ENCODE peak calls at places on chromosome 17, in seven cellular contexts. One of them, this sample, is unnamed.
A peak's percentile ranks its signal among the peaks of the same experiment; 100 is the strongest.

GRCh38 chr17:67265620-67266019 is 20.6 kb upstream of the HELZ start:
- DNase-seq in iPS DF 6.9: no peak
- DNase-seq in NCI-H510A treated with DMSO at 0.1 percent for 48 hours: no peak
- DNase-seq in left cardiac atrium: no peak
- DNase-seq in NCI-H345: no peak
- DNase-seq in activated CD4-positive, alpha-beta T cell treated with anti-CD3 and anti-CD28 coated beads, Interleukin-2, amount 10 ng/mL, durations not matched to agents 7 days and 5 days: no peak
- DNase-seq in left colon: no peak
- DNase-seq in this sample: no peak

GRCh38 chr17:77282524-77283515 is 142.1 kb downstream of the SEC14L1 start:
- DNase-seq in left cardiac atrium: no peak
- DNase-seq in activated CD4-positive, alpha-beta T cell treated with anti-CD3 and anti-CD28 coated beads, Interleukin-2, amount 10 ng/mL, durations not matched to agents 7 days and 5 days: no peak
- DNase-seq in NCI-H345: no peak
- DNase-seq in NCI-H510A treated with DMSO at 0.1 percent for 48 hours: peak; percentile 36
- DNase-seq in iPS DF 6.9: no peak
- DNase-seq in left colon: peak; percentile 85
- DNase-seq in this sample: peak; percentile 26

GRCh38 chr17:66726846-66727245 is 108.1 kb upstream of the CACNG5 start:
- DNase-seq in NCI-H345: no peak
- DNase-seq in iPS DF 6.9: no peak
- DNase-seq in NCI-H510A treated with DMSO at 0.1 percent for 48 hours: no peak
- DNase-seq in left cardiac atrium: no peak
- DNase-seq in left colon: no peak
- DNase-seq in activated CD4-positive, alpha-beta T cell treated with anti-CD3 and anti-CD28 coated beads, Interleukin-2, amount 10 ng/mL, durations not matched to agents 7 days and 5 days: no peak
- DNase-seq in this sample: no peak

GRCh38 chr17:10775058-10775457 is 28.8 kb downstream of the TMEM238L start:
- DNase-seq in NCI-H345: no peak
- DNase-seq in left cardiac atrium: no peak
- DNase-seq in activated CD4-positive, alpha-beta T cell treated with anti-CD3 and anti-CD28 coated beads, Interleukin-2, amount 10 ng/mL, durations not matched to agents 7 days and 5 days: no peak
- DNase-seq in NCI-H510A treated with DMSO at 0.1 percent for 48 hours: no peak
- DNase-seq in left colon: peak; percentile 49
- DNase-seq in iPS DF 6.9: no peak
- DNase-seq in this sample: no peak

GRCh38 chr17:56290486-56291118 is 137.3 kb downstream of the ANKFN1 start:
- DNase-seq in NCI-H510A treated with DMSO at 0.1 percent for 48 hours: peak; percentile 50
- DNase-seq in iPS DF 6.9: no peak
- DNase-seq in activated CD4-positive, alpha-beta T cell treated with anti-CD3 and anti-CD28 coated beads, Interleukin-2, amount 10 ng/mL, durations not matched to agents 7 days and 5 days: no peak
- DNase-seq in left cardiac atrium: no peak
- DNase-seq in NCI-H345: no peak
- DNase-seq in left colon: no peak
- DNase-seq in this sample: no peak

GRCh38 chr17:81865733-81866439 is 5.3 kb downstream of the ARHGDIA start:
- DNase-seq in activated CD4-positive, alpha-beta T cell treated with anti-CD3 and anti-CD28 coated beads, Interleukin-2, amount 10 ng/mL, durations not matched to agents 7 days and 5 days: no peak
- DNase-seq in NCI-H510A treated with DMSO at 0.1 percent for 48 hours: no peak
- DNase-seq in NCI-H345: no peak
- DNase-seq in iPS DF 6.9: no peak
- DNase-seq in left colon: peak; percentile 94
- DNase-seq in left cardiac atrium: peak; percentile 57
- DNase-seq in this sample: no peak

GRCh38 chr17:30344283-30345088 is 10.6 kb upstream of the TMIGD1 start:
- DNase-seq in activated CD4-positive, alpha-beta T cell treated with anti-CD3 and anti-CD28 coated beads, Interleukin-2, amount 10 ng/mL, durations not matched to agents 7 days and 5 days: no peak
- DNase-seq in iPS DF 6.9: no peak
- DNase-seq in NCI-H510A treated with DMSO at 0.1 percent for 48 hours: peak; percentile 90
- DNase-seq in left colon: peak; percentile 60
- DNase-seq in left cardiac atrium: peak; percentile 66
- DNase-seq in NCI-H345: peak; percentile 66
- DNase-seq in this sample: peak; percentile 38

GRCh38 chr17:56441331-56441730 is 152.2 kb upstream of the NOG start:
- DNase-seq in iPS DF 6.9: no peak
- DNase-seq in activated CD4-positive, alpha-beta T cell treated with anti-CD3 and anti-CD28 coated beads, Interleukin-2, amount 10 ng/mL, durations not matched to agents 7 days and 5 days: no peak
- DNase-seq in left cardiac atrium: peak; percentile 19
- DNase-seq in left colon: no peak
- DNase-seq in NCI-H345: no peak
- DNase-seq in NCI-H510A treated with DMSO at 0.1 percent for 48 hours: no peak
- DNase-seq in this sample: no peak

GRCh38 chr17:19578545-19578944 is 44.9 kb downstream of the SLC47A1 start:
- DNase-seq in activated CD4-positive, alpha-beta T cell treated with anti-CD3 and anti-CD28 coated beads, Interleukin-2, amount 10 ng/mL, durations not matched to agents 7 days and 5 days: no peak
- DNase-seq in NCI-H345: no peak
- DNase-seq in left colon: no peak
- DNase-seq in iPS DF 6.9: no peak
- DNase-seq in NCI-H510A treated with DMSO at 0.1 percent for 48 hours: no peak
- DNase-seq in left cardiac atrium: no peak
- DNase-seq in this sample: no peak

GRCh38 chr17:67528751-67529436 is 151.8 kb downstream of the PITPNC1 start:
- DNase-seq in iPS DF 6.9: no peak
- DNase-seq in left colon: peak; percentile 79
- DNase-seq in NCI-H510A treated with DMSO at 0.1 percent for 48 hours: peak; percentile 90
- DNase-seq in left cardiac atrium: peak; percentile 87
- DNase-seq in activated CD4-positive, alpha-beta T cell treated with anti-CD3 and anti-CD28 coated beads, Interleukin-2, amount 10 ng/mL, durations not matched to agents 7 days and 5 days: no peak
- DNase-seq in NCI-H345: no peak
- DNase-seq in this sample: no peak

GRCh38 chr17:31917065-31917529 is 15.6 kb upstream of the UTP6 start:
- DNase-seq in left cardiac atrium: no peak
- DNase-seq in activated CD4-positive, alpha-beta T cell treated with anti-CD3 and anti-CD28 coated beads, Interleukin-2, amount 10 ng/mL, durations not matched to agents 7 days and 5 days: no peak
- DNase-seq in NCI-H345: no peak
- DNase-seq in iPS DF 6.9: no peak
- DNase-seq in NCI-H510A treated with DMSO at 0.1 percent for 48 hours: no peak
- DNase-seq in left colon: peak; percentile 20
- DNase-seq in this sample: no peak

GRCh38 chr17:79622201-79622601 is 11.3 kb upstream of the RBFOX3 start:
- DNase-seq in iPS DF 6.9: no peak
- DNase-seq in left colon: no peak
- DNase-seq in NCI-H345: no peak
- DNase-seq in NCI-H510A treated with DMSO at 0.1 percent for 48 hours: no peak
- DNase-seq in activated CD4-positive, alpha-beta T cell treated with anti-CD3 and anti-CD28 coated beads, Interleukin-2, amount 10 ng/mL, durations not matched to agents 7 days and 5 days: no peak
- DNase-seq in left cardiac atrium: peak; percentile 3
- DNase-seq in this sample: no peak

GRCh38 chr17:59287452-59287851 is 44.0 kb upstream of the YPEL2 start:
- DNase-seq in activated CD4-positive, alpha-beta T cell treated with anti-CD3 and anti-CD28 coated beads, Interleukin-2, amount 10 ng/mL, durations not matched to agents 7 days and 5 days: no peak
- DNase-seq in NCI-H510A treated with DMSO at 0.1 percent for 48 hours: no peak
- DNase-seq in left cardiac atrium: no peak
- DNase-seq in NCI-H345: no peak
- DNase-seq in left colon: no peak
- DNase-seq in iPS DF 6.9: no peak
- DNase-seq in this sample: no peak

GRCh38 chr17:39634384-39634871 is 2.5 kb upstream of the STARD3 start:
- DNase-seq in left colon: no peak
- DNase-seq in left cardiac atrium: no peak
- DNase-seq in iPS DF 6.9: no peak
- DNase-seq in activated CD4-positive, alpha-beta T cell treated with anti-CD3 and anti-CD28 coated beads, Interleukin-2, amount 10 ng/mL, durations not matched to agents 7 days and 5 days: peak; percentile 31
- DNase-seq in NCI-H345: peak; percentile 38
- DNase-seq in NCI-H510A treated with DMSO at 0.1 percent for 48 hours: peak; percentile 58
- DNase-seq in this sample: peak; percentile 44

GRCh38 chr17:2366747-2367494 is 29.6 kb downstream of the SGSM2 start:
- DNase-seq in NCI-H510A treated with DMSO at 0.1 percent for 48 hours: no peak
- DNase-seq in left cardiac atrium: no peak
- DNase-seq in iPS DF 6.9: peak; percentile 27
- DNase-seq in left colon: no peak
- DNase-seq in activated CD4-positive, alpha-beta T cell treated with anti-CD3 and anti-CD28 coated beads, Interleukin-2, amount 10 ng/mL, durations not matched to agents 7 days and 5 days: no peak
- DNase-seq in NCI-H345: no peak
- DNase-seq in this sample: no peak

GRCh38 chr17:83135692-83136091 is 56.3 kb downstream of the METRNL start:
- DNase-seq in left colon: no peak
- DNase-seq in NCI-H510A treated with DMSO at 0.1 percent for 48 hours: no peak
- DNase-seq in left cardiac atrium: no peak
- DNase-seq in iPS DF 6.9: no peak
- DNase-seq in activated CD4-positive, alpha-beta T cell treated with anti-CD3 and anti-CD28 coated beads, Interleukin-2, amount 10 ng/mL, durations not matched to agents 7 days and 5 days: no peak
- DNase-seq in NCI-H345: no peak
- DNase-seq in this sample: no peak

GRCh38 chr17:15516150-15516549 is 47.1 kb downstream of the TVP23C start:
- DNase-seq in NCI-H345: no peak
- DNase-seq in left cardiac atrium: no peak
- DNase-seq in activated CD4-positive, alpha-beta T cell treated with anti-CD3 and anti-CD28 coated beads, Interleukin-2, amount 10 ng/mL, durations not matched to agents 7 days and 5 days: no peak
- DNase-seq in NCI-H510A treated with DMSO at 0.1 percent for 48 hours: no peak
- DNase-seq in iPS DF 6.9: no peak
- DNase-seq in left colon: no peak
- DNase-seq in this sample: no peak

GRCh38 chr17:7775058-7775457 is 57.5 kb downstream of the DNAH2 start:
- DNase-seq in left colon: no peak
- DNase-seq in iPS DF 6.9: no peak
- DNase-seq in NCI-H345: no peak
- DNase-seq in activated CD4-positive, alpha-beta T cell treated with anti-CD3 and anti-CD28 coated beads, Interleukin-2, amount 10 ng/mL, durations not matched to agents 7 days and 5 days: no peak
- DNase-seq in NCI-H510A treated with DMSO at 0.1 percent for 48 hours: no peak
- DNase-seq in left cardiac atrium: no peak
- DNase-seq in this sample: no peak

GRCh38 chr17:49645654-49646053 is 32.2 kb downstream of the SPOP start:
- DNase-seq in left cardiac atrium: no peak
- DNase-seq in left colon: no peak
- DNase-seq in iPS DF 6.9: no peak
- DNase-seq in NCI-H345: no peak
- DNase-seq in NCI-H510A treated with DMSO at 0.1 percent for 48 hours: no peak
- DNase-seq in activated CD4-positive, alpha-beta T cell treated with anti-CD3 and anti-CD28 coated beads, Interleukin-2, amount 10 ng/mL, durations not matched to agents 7 days and 5 days: no peak
- DNase-seq in this sample: no peak

GRCh38 chr17:38443356-38444026 is 15.2 kb downstream of the ARHGAP23 start:
- DNase-seq in NCI-H510A treated with DMSO at 0.1 percent for 48 hours: no peak
- DNase-seq in NCI-H345: no peak
- DNase-seq in activated CD4-positive, alpha-beta T cell treated with anti-CD3 and anti-CD28 coated beads, Interleukin-2, amount 10 ng/mL, durations not matched to agents 7 days and 5 days: no peak
- DNase-seq in left colon: no peak
- DNase-seq in left cardiac atrium: no peak
- DNase-seq in iPS DF 6.9: no peak
- DNase-seq in this sample: no peak

GRCh38 chr17:79417589-79417988 is 193.3 kb downstream of the RBFOX3 start:
- DNase-seq in activated CD4-positive, alpha-beta T cell treated with anti-CD3 and anti-CD28 coated beads, Interleukin-2, amount 10 ng/mL, durations not matched to agents 7 days and 5 days: no peak
- DNase-seq in iPS DF 6.9: no peak
- DNase-seq in NCI-H345: no peak
- DNase-seq in NCI-H510A treated with DMSO at 0.1 percent for 48 hours: no peak
- DNase-seq in left cardiac atrium: no peak
- DNase-seq in left colon: no peak
- DNase-seq in this sample: no peak

GRCh38 chr17:33204701-33205100 is 88.4 kb downstream of the ASIC2 start:
- DNase-seq in iPS DF 6.9: no peak
- DNase-seq in NCI-H345: no peak
- DNase-seq in activated CD4-positive, alpha-beta T cell treated with anti-CD3 and anti-CD28 coated beads, Interleukin-2, amount 10 ng/mL, durations not matched to agents 7 days and 5 days: no peak
- DNase-seq in left cardiac atrium: no peak
- DNase-seq in left colon: no peak
- DNase-seq in NCI-H510A treated with DMSO at 0.1 percent for 48 hours: no peak
- DNase-seq in this sample: no peak

GRCh38 chr17:37567137-37567927 is 41.9 kb downstream of the SYNRG start:
- DNase-seq in NCI-H510A treated with DMSO at 0.1 percent for 48 hours: no peak
- DNase-seq in left cardiac atrium: no peak
- DNase-seq in activated CD4-positive, alpha-beta T cell treated with anti-CD3 and anti-CD28 coated beads, Interleukin-2, amount 10 ng/mL, durations not matched to agents 7 days and 5 days: no peak
- DNase-seq in left colon: no peak
- DNase-seq in NCI-H345: no peak
- DNase-seq in iPS DF 6.9: no peak
- DNase-seq in this sample: no peak

GRCh38 chr17:82449136-82449882 is 1.2 kb downstream of the CYBC1 start:
- DNase-seq in activated CD4-positive, alpha-beta T cell treated with anti-CD3 and anti-CD28 coated beads, Interleukin-2, amount 10 ng/mL, durations not matched to agents 7 days and 5 days: peak; percentile 81
- DNase-seq in left colon: peak; percentile 72
- DNase-seq in left cardiac atrium: peak; percentile 46
- DNase-seq in NCI-H510A treated with DMSO at 0.1 percent for 48 hours: no peak
- DNase-seq in NCI-H345: peak; percentile 16
- DNase-seq in iPS DF 6.9: no peak
- DNase-seq in this sample: no peak

GRCh38 chr17:56798916-56799315 is 34.8 kb downstream of the C17orf67 start:
- DNase-seq in left colon: no peak
- DNase-seq in NCI-H510A treated with DMSO at 0.1 percent for 48 hours: peak; percentile 30
- DNase-seq in iPS DF 6.9: peak; percentile 52
- DNase-seq in NCI-H345: no peak
- DNase-seq in left cardiac atrium: no peak
- DNase-seq in activated CD4-positive, alpha-beta T cell treated with anti-CD3 and anti-CD28 coated beads, Interleukin-2, amount 10 ng/mL, durations not matched to agents 7 days and 5 days: no peak
- DNase-seq in this sample: no peak

GRCh38 chr17:66954632-66955031 is 9.9 kb upstream of the CACNG4 start:
- DNase-seq in iPS DF 6.9: no peak
- DNase-seq in NCI-H510A treated with DMSO at 0.1 percent for 48 hours: no peak
- DNase-seq in activated CD4-positive, alpha-beta T cell treated with anti-CD3 and anti-CD28 coated beads, Interleukin-2, amount 10 ng/mL, durations not matched to agents 7 days and 5 days: no peak
- DNase-seq in left colon: no peak
- DNase-seq in NCI-H345: no peak
- DNase-seq in left cardiac atrium: no peak
- DNase-seq in this sample: no peak

GRCh38 chr17:57588086-57588485 is 157.0 kb downstream of the CCDC182 start:
- DNase-seq in left cardiac atrium: no peak
- DNase-seq in NCI-H510A treated with DMSO at 0.1 percent for 48 hours: no peak
- DNase-seq in iPS DF 6.9: no peak
- DNase-seq in left colon: no peak
- DNase-seq in activated CD4-positive, alpha-beta T cell treated with anti-CD3 and anti-CD28 coated beads, Interleukin-2, amount 10 ng/mL, durations not matched to agents 7 days and 5 days: no peak
- DNase-seq in NCI-H345: no peak
- DNase-seq in this sample: no peak

GRCh38 chr17:33233855-33234228 is 59.3 kb downstream of the ASIC2 start:
- DNase-seq in iPS DF 6.9: no peak
- DNase-seq in NCI-H510A treated with DMSO at 0.1 percent for 48 hours: no peak
- DNase-seq in activated CD4-positive, alpha-beta T cell treated with anti-CD3 and anti-CD28 coated beads, Interleukin-2, amount 10 ng/mL, durations not matched to agents 7 days and 5 days: no peak
- DNase-seq in NCI-H345: no peak
- DNase-seq in left colon: peak; percentile 25
- DNase-seq in left cardiac atrium: no peak
- DNase-seq in this sample: no peak

GRCh38 chr17:8225813-8226535 is 15.6 kb upstream of the AURKB start:
- DNase-seq in NCI-H345: peak; percentile 65
- DNase-seq in left cardiac atrium: peak; percentile 44
- DNase-seq in NCI-H510A treated with DMSO at 0.1 percent for 48 hours: peak; percentile 84
- DNase-seq in iPS DF 6.9: no peak
- DNase-seq in left colon: peak; percentile 63
- DNase-seq in activated CD4-positive, alpha-beta T cell treated with anti-CD3 and anti-CD28 coated beads, Interleukin-2, amount 10 ng/mL, durations not matched to agents 7 days and 5 days: peak; percentile 83
- DNase-seq in this sample: no peak

GRCh38 chr17:41324180-41325075 is 8.9 kb upstream of the KRTAP17-1 start:
- DNase-seq in NCI-H510A treated with DMSO at 0.1 percent for 48 hours: peak; percentile 20
- DNase-seq in iPS DF 6.9: peak; percentile 39
- DNase-seq in left colon: peak; percentile 40
- DNase-seq in left cardiac atrium: no peak
- DNase-seq in NCI-H345: peak; percentile 4
- DNase-seq in activated CD4-positive, alpha-beta T cell treated with anti-CD3 and anti-CD28 coated beads, Interleukin-2, amount 10 ng/mL, durations not matched to agents 7 days and 5 days: no peak
- DNase-seq in this sample: peak; percentile 46

GRCh38 chr17:49616546-49617205 is 41.0 kb downstream of the NXPH3 start:
- DNase-seq in left cardiac atrium: peak; percentile 78
- DNase-seq in iPS DF 6.9: no peak
- DNase-seq in left colon: peak; percentile 23
- DNase-seq in NCI-H510A treated with DMSO at 0.1 percent for 48 hours: no peak
- DNase-seq in NCI-H345: no peak
- DNase-seq in activated CD4-positive, alpha-beta T cell treated with anti-CD3 and anti-CD28 coated beads, Interleukin-2, amount 10 ng/mL, durations not matched to agents 7 days and 5 days: no peak
- DNase-seq in this sample: no peak

GRCh38 chr17:6461792-6462524 is 17.7 kb downstream of the PIMREG start:
- DNase-seq in NCI-H345: no peak
- DNase-seq in NCI-H510A treated with DMSO at 0.1 percent for 48 hours: no peak
- DNase-seq in activated CD4-positive, alpha-beta T cell treated with anti-CD3 and anti-CD28 coated beads, Interleukin-2, amount 10 ng/mL, durations not matched to agents 7 days and 5 days: no peak
- DNase-seq in iPS DF 6.9: no peak
- DNase-seq in left cardiac atrium: no peak
- DNase-seq in left colon: no peak
- DNase-seq in this sample: no peak